ENCODE peak calls at places on chromosomes 16 and 17, in seven cellular contexts. P, N, F, Z, V, R and W are unnamed samples. For H3K4me1 and H3K27me3, the result is how much of the 10 kb centered on the place peaks cover.

GRCh38 chr17:52831536-52831935 is 673.0 kb upstream of the CA10 start:
- DNase-seq in P (no peak), N (no peak), F (no peak), Z (no peak), V (no peak), R (no peak), W (no peak)

GRCh38 chr16:20901441-20902112 is 1.0 kb downstream of the LYRM1 start:
- DNase-seq in P (peak), N (peak), F (peak), Z (peak), V (peak), R (peak), W (peak)

GRCh38 chr17:42686520-42687137 is 4.3 kb downstream of the CNTNAP1 start:
- DNase-seq in P (no peak), N (no peak), F (no peak), Z (no peak), V (no peak), R (no peak), W (no peak)

GRCh38 chr16:645852-646678 is 3.1 kb upstream of the WDR90 start:
- DNase-seq in P (no peak), N (no peak), F (peak), Z (no peak), V (no peak), R (no peak), W (peak)

GRCh38 chr17:48908853-48909394 is 717 bp downstream of the UBE2Z start:
- DNase-seq in P (peak), N (peak), F (peak), Z (peak), V (peak), R (peak), W (peak)

GRCh38 chr16:80105160-80105559 is 435.6 kb upstream of the DYNLRB2 start:
- DNase-seq in P (no peak), N (no peak), F (no peak), Z (no peak), V (no peak), R (no peak), W (no peak)

GRCh38 chr16:914453-914852 is 56.3 kb downstream of the LMF1 start:
- DNase-seq in P (no peak), N (no peak), F (no peak), Z (no peak), V (no peak), R (peak), W (no peak)

GRCh38 chr16:2497116-2497630 is 16.6 kb upstream of the ATP6V0C start:
- DNase-seq in P (no peak), N (no peak), F (peak), Z (peak), V (no peak), R (no peak), W (no peak)

GRCh38 chr16:11748404-11749254 is 6.0 kb upstream of the TXNDC11 start:
- DNase-seq in P (no peak), N (no peak), F (no peak), Z (no peak), V (no peak), R (no peak), W (peak)

GRCh38 chr16:11085025-11085485 is 140.7 kb downstream of the CLEC16A start:
- DNase-seq in P (peak), N (no peak), F (peak), Z (no peak), V (no peak), R (no peak), W (peak)

GRCh38 chr17:17180141-17180603 is 26.0 kb downstream of the PLD6 start:
- DNase-seq in P (no peak), N (peak), F (no peak), Z (no peak), V (no peak), R (no peak), W (no peak)

GRCh38 chr17:68910256-68910705 is 44.9 kb downstream of the ABCA8 start:
- DNase-seq in P (peak), N (no peak), F (peak), Z (peak), V (no peak), R (no peak), W (no peak)

GRCh38 chr17:68707032-68707431 is 105.9 kb upstream of the FAM20A start:
- DNase-seq in P (no peak), N (no peak), F (no peak), Z (no peak), V (no peak), R (no peak), W (no peak)

GRCh38 chr16:50326835-50327465 is 41.8 kb downstream of the BRD7 start:
- DNase-seq in P (no peak), N (no peak), F (no peak), Z (no peak), V (no peak), R (no peak), W (no peak)

GRCh38 chr16:77207029-77207428 is 7.8 kb downstream of the SYCE1L start:
- DNase-seq in P (no peak), N (no peak), F (no peak), Z (no peak), V (no peak), R (no peak), W (no peak)

GRCh38 chr17:76107507-76107906 is 3.9 kb upstream of the EXOC7 start:
- DNase-seq in P (no peak), N (no peak), F (no peak), Z (no peak), V (no peak), R (peak), W (no peak)

GRCh38 chr16:88927010-88927409 is 50.0 kb downstream of the CBFA2T3 start:
- DNase-seq in P (no peak), N (no peak), F (peak), Z (no peak), V (no peak), R (no peak), W (no peak)

GRCh38 chr16:12500771-12501170 is 302.9 kb downstream of the CPPED1 start:
- DNase-seq in P (no peak), N (no peak), F (no peak), Z (no peak), V (no peak), R (no peak), W (no peak)

GRCh38 chr17:72930031-72930430 is 162.5 kb downstream of the SLC39A11 start:
- DNase-seq in P (no peak), N (no peak), F (no peak), Z (no peak), V (no peak), R (no peak), W (no peak)

GRCh38 chr16:19185510-19185851 is 17.4 kb downstream of the SYT17 start:
- DNase-seq in P (no peak), N (no peak), F (no peak), Z (no peak), V (no peak), R (no peak), W (no peak)

GRCh38 chr17:73349138-73349537 is 37.3 kb upstream of the CDC42EP4 start:
- DNase-seq in P (no peak), N (no peak), F (no peak), Z (peak), V (no peak), R (no peak), W (no peak)

GRCh38 chr16:57755726-57756423 is 20.3 kb downstream of the KATNB1 start:
- DNase-seq in P (no peak), N (no peak), F (no peak), Z (no peak), V (no peak), R (no peak), W (no peak)

GRCh38 chr17:64200080-64201042 is 62.7 kb downstream of the TEX2 start:
- DNase-seq in P (no peak), N (no peak), F (peak), Z (no peak), V (no peak), R (no peak), W (no peak)

GRCh38 chr17:81298325-81298990 is 3.4 kb upstream of the SLC38A10 start:
- DNase-seq in P (no peak), N (no peak), F (no peak), Z (no peak), V (no peak), R (no peak), W (no peak)

GRCh38 chr16:75192606-75193264 is 14.2 kb downstream of the CTRB2 start:
- DNase-seq in P (no peak), N (no peak), F (no peak), Z (no peak), V (no peak), R (no peak), W (no peak)

GRCh38 chr17:19238167-19238505 is 970 bp downstream of the EPN2 start:
- DNase-seq in P (peak), N (peak), F (peak), Z (peak), V (peak), R (peak), W (peak)

GRCh38 chr17:56324676-56325075 is 171.4 kb downstream of the ANKFN1 start:
- DNase-seq in P (no peak), N (no peak), F (no peak), Z (no peak), V (no peak), R (no peak), W (no peak)

GRCh38 chr17:73969956-73970355 is 233.5 kb upstream of the RPL38 start:
- DNase-seq in P (no peak), N (no peak), F (peak), Z (peak), V (no peak), R (no peak), W (no peak)

GRCh38 chr17:8994319-8994718 is 27.0 kb upstream of the NTN1 start:
- DNase-seq in P (peak), N (no peak), F (peak), Z (peak), V (no peak), R (peak), W (peak)

GRCh38 chr16:65574311-65574966 is 452.6 kb upstream of the CDH11 start:
- DNase-seq in P (no peak), N (no peak), F (no peak), Z (peak), V (no peak), R (no peak), W (no peak)

GRCh38 chr16:85163278-85164112 is 51.2 kb upstream of the CIBAR2 start:
- DNase-seq in P (no peak), N (no peak), F (no peak), Z (no peak), V (no peak), R (no peak), W (no peak)

GRCh38 chr17:77649717-77650211 is 308.7 kb upstream of the TNRC6C start:
- DNase-seq in P (no peak), N (peak), F (no peak), Z (no peak), V (no peak), R (no peak), W (no peak)

GRCh38 chr17:61015966-61016365 is 338.3 kb downstream of the BCAS3 start:
- DNase-seq in P (no peak), N (no peak), F (no peak), Z (no peak), V (no peak), R (no peak), W (no peak)

GRCh38 chr16:85553436-85554113 is 59.5 kb upstream of the GSE1 start:
- DNase-seq in P (peak), N (no peak), F (peak), Z (peak), V (peak), R (peak), W (peak)

GRCh38 chr17:7292729-7293128 is 1.7 kb downstream of the YBX2 start:
- DNase-seq in P (no peak), N (no peak), F (no peak), Z (peak), V (no peak), R (no peak), W (peak)

GRCh38 chr16:76176616-76177015 is 100.6 kb upstream of the CNTNAP4 start:
- DNase-seq in P (no peak), N (no peak), F (no peak), Z (no peak), V (no peak), R (no peak), W (no peak)

GRCh38 chr17:40340327-40340726 is 24.2 kb downstream of the GJD3 start:
- DNase-seq in P (no peak), N (no peak), F (no peak), Z (no peak), V (no peak), R (no peak), W (no peak)
- H3K4me1 ChIP-seq in P (under half), N (half or more), F (under half), Z (half or more), V (under half), R (under half), W (under half)

GRCh38 chr17:49971848-49972485 is 3.0 kb downstream of the DLX4 start:
- DNase-seq in P (no peak), N (no peak), F (peak), Z (peak), V (no peak), R (no peak), W (peak)
- H3K27me3 ChIP-seq in P (half or more), N (half or more), F (half or more), Z (under half), V (half or more), R (half or more), W (under half)

GRCh38 chr16:30063893-30064745 is 1.4 kb upstream of the ALDOA start:
- DNase-seq in P (peak), N (no peak), F (peak), Z (peak), V (peak), R (peak), W (peak)
- TF ChIP-seq POLR2A in P (peak), N (no peak), F (no peak), Z (no peak), V (peak), R (no peak), W (peak)

GRCh38 chr17:39923230-39923629 is 4.2 kb downstream of the ORMDL3 start:
- DNase-seq in P (no peak), N (no peak), F (no peak), Z (no peak), V (no peak), R (no peak), W (no peak)

GRCh38 chr17:39924691-39925055 is 2.7 kb downstream of the ORMDL3 start:
- DNase-seq in P (no peak), N (no peak), F (no peak), Z (no peak), V (no peak), R (no peak), W (no peak)

GRCh38 chr17:39922006-39922405 is 3.6 kb upstream of the GSDMB start:
- DNase-seq in P (no peak), N (no peak), F (no peak), Z (no peak), V (no peak), R (no peak), W (no peak)

GRCh38 chr17:39925282-39926134 is 1.9 kb downstream of the ORMDL3 start:
- DNase-seq in P (no peak), N (no peak), F (no peak), Z (no peak), V (no peak), R (no peak), W (no peak)

GRCh38 chr17:39923836-39924690 is 3.3 kb downstream of the ORMDL3 start:
- DNase-seq in P (no peak), N (no peak), F (no peak), Z (no peak), V (no peak), R (peak), W (no peak)
- H3K4me1 ChIP-seq in P (under half), N (under half), F (under half), Z (under half), V (under half), R (under half), W (under half)

GRCh38 chr16:86852135-86852534 is 273.8 kb downstream of the FOXL1 start:
- DNase-seq in P (no peak), N (no peak), F (no peak), Z (no peak), V (no peak), R (no peak), W (no peak)
- H3K27me3 ChIP-seq in P (under half), N (under half), F (under half), Z (under half), V (under half), R (under half), W (under half)